ENCODE peak calls at places on chromosomes 12 and 14, in seven cellular contexts. T, B, S, L, C, N and R are unnamed samples.

GRCh38 chr12:131345521-131346436 is 365.1 kb upstream of the SFSWAP start:
- DNase-seq in B (no peak), S (no peak), N (no peak), C (no peak), L (no peak), T (no peak), R (no peak)

GRCh38 chr12:109430244-109430643 is 46.9 kb downstream of the KCTD10 start:
- DNase-seq in C (no peak), N (no peak), T (no peak), L (no peak), S (no peak), B (no peak), R (no peak)

GRCh38 chr12:13075114-13075471 is 28.4 kb downstream of the GSG1 start:
- DNase-seq in C (no peak), S (no peak), B (no peak), L (no peak), T (no peak), N (no peak), R (no peak)

GRCh38 chr12:82835217-82835616 is 148.5 kb downstream of the TMTC2 start:
- DNase-seq in T (no peak), S (no peak), B (no peak), C (no peak), N (no peak), L (no peak), R (no peak)

GRCh38 chr12:130066742-130067141 is 95.5 kb upstream of the FZD10 start:
- DNase-seq in L (no peak), C (no peak), N (no peak), B (no peak), T (no peak), S (no peak), R (no peak)

GRCh38 chr12:29888777-29889176 is 105.0 kb upstream of the TMTC1 start:
- DNase-seq in S (no peak), C (no peak), B (no peak), T (no peak), L (no peak), N (no peak), R (no peak)

GRCh38 chr12:94621662-94622359 is 28.5 kb downstream of the TMCC3 start:
- DNase-seq in N (no peak), B (no peak), C (no peak), L (peak; percentile 57), S (peak; percentile 17), T (peak; percentile 20), R (no peak)

GRCh38 chr14:31360919-31361662 is 59.3 kb downstream of the HEATR5A start:
- DNase-seq in N (no peak), T (no peak), S (no peak), C (no peak), L (no peak), B (no peak), R (no peak)

GRCh38 chr12:18824287-18824686 is 86.4 kb downstream of the CAPZA3 start:
- DNase-seq in N (no peak), S (no peak), C (no peak), B (no peak), T (no peak), L (no peak), R (no peak)

GRCh38 chr12:88638956-88639355 is 58.7 kb upstream of the KITLG start:
- DNase-seq in L (no peak), B (no peak), N (no peak), S (no peak), T (no peak), C (no peak), R (no peak)

GRCh38 chr12:116601524-116601923 is 42.3 kb downstream of the MAP1LC3B2 start:
- DNase-seq in B (no peak), L (no peak), N (no peak), C (no peak), S (no peak), T (no peak), R (no peak)

GRCh38 chr12:14403711-14404164 is 38.3 kb downstream of the ATF7IP start:
- DNase-seq in C (peak; percentile 17), S (peak; percentile 23), L (no peak), B (no peak), T (no peak), N (no peak), R (peak; percentile 81)

GRCh38 chr12:182381-182883 is 31.5 kb downstream of the SLC6A12 start:
- DNase-seq in S (no peak), N (no peak), T (no peak), C (no peak), L (no peak), B (no peak), R (no peak)

GRCh38 chr14:35362911-35363374 is 41.6 kb downstream of the NFKBIA start:
- DNase-seq in L (no peak), S (no peak), B (no peak), N (no peak), T (no peak), C (no peak), R (no peak)

GRCh38 chr12:27280412-27280811 is 36.3 kb downstream of the STK38L start:
- DNase-seq in B (no peak), S (no peak), L (no peak), T (no peak), N (no peak), C (no peak), R (no peak)

GRCh38 chr12:123453165-123453564 is 4.8 kb upstream of the SNRNP35 start:
- DNase-seq in T (no peak), B (no peak), N (no peak), C (no peak), S (no peak), L (no peak), R (no peak)

GRCh38 chr12:115398311-115398781 is 714.4 kb upstream of the TBX3 start:
- DNase-seq in N (no peak), C (no peak), T (no peak), L (no peak), S (no peak), B (peak; percentile 71), R (no peak)

GRCh38 chr12:128627659-128628058 is 196.1 kb downstream of the SLC15A4 start:
- DNase-seq in C (no peak), B (no peak), L (no peak), N (no peak), T (no peak), S (no peak), R (no peak)

GRCh38 chr12:252634-253033 is 10.0 kb downstream of the SLC6A13 start:
- DNase-seq in L (no peak), B (no peak), S (no peak), N (no peak), C (no peak), T (no peak), R (no peak)

GRCh38 chr12:28611115-28611435 is 420.8 kb downstream of the CCDC91 start:
- DNase-seq in C (no peak), N (no peak), L (no peak), B (no peak), T (no peak), S (no peak), R (no peak)

GRCh38 chr14:97777622-97778021 is 980.4 kb downstream of the VRK1 start:
- DNase-seq in C (no peak), T (peak; percentile 22), S (no peak), B (no peak), N (no peak), L (no peak), R (no peak)